ENCODE peak calls at places on chromosomes 1 and 21, in eight cellular contexts. Y is Caki2; H is GM10248; F is NCI-H345; Q is coronary artery; K is T-cell; R is stimulated activated CD8-positive, alpha-beta memory T cell treated with anti-CD3 and anti-CD28 coated beads, Interleukin-2, amount 100 ng/mL, for 48 hours; U is NCI-H510A. W is an unnamed sample.

GRCh38 chr1:156337052-156337887 is 822 bp downstream of the CCT3 start:
- DNase-seq in R (no peak), F (no peak), U (no peak), Y (peak), K (no peak), H (no peak), Q (no peak), W (no peak)

GRCh38 chr21:34899302-34899701 is 149.8 kb downstream of the RUNX1 start:
- DNase-seq in R (no peak), Y (no peak), H (no peak), K (no peak), U (no peak), Q (no peak), F (no peak), W (no peak)

GRCh38 chr1:209368864-209369598 is 214.5 kb upstream of the CAMK1G start:
- DNase-seq in U (no peak), H (no peak), Q (no peak), Y (no peak), R (no peak), K (no peak), F (no peak), W (no peak)

GRCh38 chr1:29626066-29626465 is 389.7 kb downstream of the PTPRU start:
- DNase-seq in F (no peak), Y (no peak), K (no peak), U (no peak), R (no peak), Q (no peak), H (no peak), W (no peak)

GRCh38 chr1:228930479-228930957 is 195.2 kb downstream of the RHOU start:
- DNase-seq in U (no peak), F (no peak), R (no peak), H (no peak), Q (peak), Y (no peak), K (no peak), W (no peak)

GRCh38 chr1:188479146-188479545 is 1650.4 kb downstream of the PLA2G4A start:
- DNase-seq in Y (no peak), R (no peak), U (no peak), H (no peak), F (no peak), Q (no peak), K (no peak), W (no peak)

GRCh38 chr1:181485276-181486097 is 2.2 kb downstream of the CACNA1E start:
- DNase-seq in F (peak), K (no peak), R (peak), U (peak), H (peak), Y (peak), Q (no peak), W (no peak)

GRCh38 chr1:174953657-174954435 is 45.9 kb upstream of the CACYBP start:
- DNase-seq in H (no peak), U (peak), K (no peak), F (peak), Q (no peak), R (no peak), Y (no peak), W (no peak)

GRCh38 chr1:155062702-155063411 is 683 bp upstream of the EFNA4 start:
- DNase-seq in R (peak), U (no peak), H (peak), F (peak), K (peak), Q (no peak), Y (no peak), W (peak)

GRCh38 chr1:52659851-52660596 is 27.1 kb downstream of the SHISAL2A start:
- DNase-seq in K (no peak), F (no peak), R (no peak), H (no peak), Q (no peak), U (no peak), Y (no peak), W (no peak)

GRCh38 chr1:200034821-200035396 is 7.4 kb downstream of the NR5A2 start:
- DNase-seq in R (no peak), Q (no peak), K (no peak), U (no peak), F (no peak), H (no peak), Y (no peak), W (no peak)

GRCh38 chr1:210233495-210234253 is 1.1 kb downstream of the SERTAD4 start:
- DNase-seq in K (no peak), R (no peak), U (no peak), F (peak), Y (peak), Q (peak), H (peak), W (peak)

GRCh38 chr1:165114022-165114888 is 242.3 kb downstream of the LMX1A start:
- DNase-seq in R (no peak), Y (peak), F (peak), U (peak), K (no peak), H (no peak), Q (no peak), W (no peak)

GRCh38 chr1:198560093-198560638 is 19.7 kb upstream of the ATP6V1G3 start:
- DNase-seq in H (no peak), K (no peak), F (no peak), R (no peak), Y (no peak), U (no peak), Q (no peak), W (no peak)

GRCh38 chr1:81670286-81670685 is 130.4 kb upstream of the ADGRL2 start:
- DNase-seq in Y (peak), K (no peak), F (peak), U (no peak), H (no peak), Q (no peak), R (no peak), W (peak)

GRCh38 chr1:109133815-109134214 is 19.9 kb downstream of the ELAPOR1 start:
- DNase-seq in F (no peak), Q (no peak), U (no peak), Y (no peak), K (no peak), H (peak), R (no peak), W (peak)

GRCh38 chr1:118773656-118774055 is 214.5 kb downstream of the TBX15 start:
- DNase-seq in R (no peak), U (no peak), F (no peak), Y (no peak), H (no peak), K (no peak), Q (no peak), W (no peak)

GRCh38 chr21:38474124-38474523 is 24.2 kb downstream of the ERG start:
- DNase-seq in H (no peak), U (no peak), F (no peak), K (no peak), R (no peak), Q (no peak), Y (no peak), W (no peak)

GRCh38 chr1:202237052-202237451 is 43.5 kb downstream of the LGR6 start:
- DNase-seq in H (peak), Q (peak), R (peak), Y (peak), K (no peak), F (peak), U (peak), W (peak)

GRCh38 chr1:99170516-99170915 is 93.8 kb upstream of the PLPPR4 start:
- DNase-seq in Q (no peak), F (no peak), K (no peak), H (no peak), R (no peak), U (no peak), Y (peak), W (no peak)

GRCh38 chr1:81559662-81560350 is 240.9 kb upstream of the ADGRL2 start:
- DNase-seq in Q (no peak), F (no peak), K (no peak), U (no peak), Y (no peak), H (no peak), R (no peak), W (no peak)

GRCh38 chr1:211825990-211826389 is 4.6 kb downstream of the LPGAT1 start:
- DNase-seq in K (no peak), Q (no peak), R (no peak), U (no peak), F (no peak), Y (no peak), H (no peak), W (no peak)

GRCh38 chr1:94334156-94334555 is 84.0 kb upstream of the ABCD3 start:
- DNase-seq in H (no peak), F (no peak), R (no peak), Q (no peak), U (no peak), K (no peak), Y (no peak), W (no peak)

GRCh38 chr1:31354266-31354665 is 18.6 kb downstream of the FABP3 start:
- DNase-seq in R (no peak), F (no peak), K (no peak), Y (no peak), H (no peak), Q (no peak), U (no peak), W (no peak)

GRCh38 chr1:237411621-237412020 is 369.6 kb downstream of the RYR2 start:
- DNase-seq in R (no peak), H (no peak), U (no peak), Q (no peak), Y (peak), F (no peak), K (peak), W (no peak)

GRCh38 chr1:44645466-44646244 is 28.6 kb downstream of the TMEM53 start:
- DNase-seq in K (no peak), R (no peak), U (no peak), Y (no peak), H (no peak), F (no peak), Q (no peak), W (no peak)

GRCh38 chr1:17588048-17588781 is 48.7 kb downstream of the ARHGEF10L start:
- DNase-seq in H (no peak), Q (no peak), Y (peak), U (peak), K (no peak), F (no peak), R (no peak), W (peak)

W was measured in kidney.